ENCODE peak calls at places on chromosomes 16 and 17, in six cellular contexts. Z is heart left ventricle; I is Panc1; U is A549; O is CD8-positive, alpha-beta T cell; S is left ventricle myocardium inferior. Y is an unnamed sample.

GRCh38 chr16:84599528-84600202 is 18.2 kb downstream of the COTL1 start:
- DNase-seq in I (no peak), O (no peak), Z (peak; percentile 48), S (peak; percentile 63), U (no peak), Y (peak; percentile 29)

GRCh38 chr16:89909777-89910716 is 8.6 kb upstream of the MC1R start:
- DNase-seq in I (no peak), Z (peak; percentile 80), O (peak; percentile 43), U (peak; percentile 80), S (peak; percentile 82), Y (peak; percentile 73)

GRCh38 chr16:79170565-79171242 is 429.8 kb downstream of the MAF start:
- DNase-seq in Z (no peak), O (no peak), S (no peak), U (no peak), I (no peak), Y (no peak)

GRCh38 chr17:81832608-81833159 is 407 bp downstream of the MCRIP1 start:
- DNase-seq in Z (no peak), U (no peak), S (peak; percentile 30), O (no peak), I (no peak), Y (no peak)

GRCh38 chr17:74467221-74467951 is 952 bp downstream of the CD300A start:
- DNase-seq in U (no peak), O (no peak), S (no peak), Z (no peak), I (no peak), Y (no peak)

GRCh38 chr16:77788196-77789084 is at the start of gene VAT1L:
- DNase-seq in O (no peak), S (peak; percentile 19), Z (peak; percentile 32), U (peak; percentile 42), I (no peak), Y (no peak)

GRCh38 chr17:795721-796120 is 13.6 kb downstream of the MRM3 start:
- DNase-seq in S (no peak), I (no peak), U (no peak), O (no peak), Z (no peak), Y (no peak)

GRCh38 chr17:34301986-34302385 is 16.4 kb downstream of the CCL11 start:
- DNase-seq in U (no peak), Z (no peak), I (no peak), S (no peak), O (no peak), Y (no peak)

GRCh38 chr16:3388325-3388724 is 12.5 kb downstream of the ZSCAN32 start:
- DNase-seq in I (no peak), O (no peak), S (no peak), U (no peak), Z (no peak), Y (no peak)

GRCh38 chr17:81245665-81246342 is 6.7 kb downstream of the NDUFAF8 start:
- DNase-seq in Z (no peak), O (no peak), S (no peak), I (no peak), U (no peak), Y (no peak)

GRCh38 chr17:30176845-30177244 is 58.7 kb downstream of the SLC6A4 start:
- DNase-seq in S (no peak), O (no peak), U (no peak), I (no peak), Z (no peak), Y (peak; percentile 58)

GRCh38 chr17:64343833-64344637 is 46.6 kb downstream of the PECAM1 start:
- DNase-seq in U (peak; percentile 28), O (no peak), I (no peak), S (peak; percentile 80), Z (peak; percentile 89), Y (no peak)

GRCh38 chr17:30450125-30451027 is 26.8 kb upstream of the GOSR1 start:
- DNase-seq in S (no peak), U (peak; percentile 61), O (no peak), Z (no peak), I (no peak), Y (no peak)

GRCh38 chr16:78005881-78006280 is 16.5 kb upstream of the CLEC3A start:
- DNase-seq in Z (no peak), I (no peak), S (no peak), O (no peak), U (peak; percentile 7), Y (no peak)

GRCh38 chr17:38869647-38870258 is at the start of gene LASP1:
- DNase-seq in O (peak; percentile 79), Z (peak; percentile 92), U (peak; percentile 83), S (peak; percentile 90), I (no peak), Y (peak; percentile 89)

GRCh38 chr17:81250286-81251090 is 11.4 kb downstream of the NDUFAF8 start:
- DNase-seq in S (no peak), Z (no peak), U (no peak), O (no peak), I (no peak), Y (peak; percentile 42)

GRCh38 chr16:84751241-84751640 is 51.4 kb downstream of the USP10 start:
- DNase-seq in O (no peak), Z (no peak), U (no peak), S (no peak), I (no peak), Y (peak; percentile 64)

GRCh38 chr17:12789075-12789975 is at the start of gene ARHGAP44:
- DNase-seq in S (peak; percentile 73), I (no peak), Z (peak; percentile 66), O (no peak), U (peak; percentile 64), Y (peak; percentile 69)

GRCh38 chr17:62937636-62938035 is 28.4 kb upstream of the TANC2 start:
- DNase-seq in Z (no peak), I (no peak), O (no peak), S (no peak), U (no peak), Y (no peak)

GRCh38 chr16:66364959-66365306 is 1.6 kb upstream of the CDH5 start:
- DNase-seq in I (no peak), O (no peak), Z (no peak), S (no peak), U (no peak), Y (no peak)

GRCh38 chr16:66366433-66367299 is at the start of gene CDH5:
- DNase-seq in O (no peak), S (peak; percentile 77), U (no peak), I (no peak), Z (peak; percentile 81), Y (no peak)

GRCh38 chr16:66363196-66363777 is 3.2 kb upstream of the CDH5 start:
- DNase-seq in S (no peak), Z (no peak), U (no peak), O (no peak), I (no peak), Y (no peak)

GRCh38 chr16:66364117-66364958 is 2.2 kb upstream of the CDH5 start:
- DNase-seq in U (no peak), I (no peak), Z (peak; percentile 72), S (peak; percentile 62), O (no peak), Y (no peak)

DNA sequence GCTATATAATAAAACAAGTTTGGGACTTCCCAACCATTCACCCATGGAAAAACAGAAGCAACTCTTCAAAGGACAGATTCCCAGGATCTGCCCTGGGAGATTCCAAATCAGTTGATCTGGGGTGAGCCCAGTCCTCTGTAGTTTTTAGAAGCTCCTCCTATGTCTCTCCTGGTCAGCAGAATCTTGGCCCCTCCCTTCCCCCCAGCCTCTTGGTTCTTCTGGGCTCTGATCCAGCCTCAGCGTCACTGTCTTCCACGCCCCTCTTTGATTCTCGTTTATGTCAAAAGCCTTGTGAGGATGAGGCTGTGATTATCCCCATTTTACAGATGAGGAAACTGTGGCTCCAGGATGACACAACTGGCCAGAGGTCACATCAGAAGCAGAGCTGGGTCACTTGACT is 903 bp upstream of the CDH5 start:
- DNase-seq in O (no peak), U (no peak), Z (peak; percentile 72), I (no peak), S (peak; percentile 69), Y (no peak)
- H3K27ac ChIP-seq in O (no peak overlapping the region), U (no peak overlapping the region), Z (peak overlapping the region; percentile 95), I (no peak overlapping the region), S (peak overlapping the region; percentile 93), Y (peak overlapping the region; percentile 74)

GRCh38 chr17:78227455-78227916 is 3.9 kb upstream of the TMEM235 start:
- DNase-seq in S (no peak), Z (no peak), O (no peak), I (no peak), U (no peak), Y (no peak)
- H3K27ac ChIP-seq in S (no peak overlapping the region), Z (no peak overlapping the region), O (no peak overlapping the region), I (no peak overlapping the region), U (no peak overlapping the region), Y (no peak overlapping the region)

DNA sequence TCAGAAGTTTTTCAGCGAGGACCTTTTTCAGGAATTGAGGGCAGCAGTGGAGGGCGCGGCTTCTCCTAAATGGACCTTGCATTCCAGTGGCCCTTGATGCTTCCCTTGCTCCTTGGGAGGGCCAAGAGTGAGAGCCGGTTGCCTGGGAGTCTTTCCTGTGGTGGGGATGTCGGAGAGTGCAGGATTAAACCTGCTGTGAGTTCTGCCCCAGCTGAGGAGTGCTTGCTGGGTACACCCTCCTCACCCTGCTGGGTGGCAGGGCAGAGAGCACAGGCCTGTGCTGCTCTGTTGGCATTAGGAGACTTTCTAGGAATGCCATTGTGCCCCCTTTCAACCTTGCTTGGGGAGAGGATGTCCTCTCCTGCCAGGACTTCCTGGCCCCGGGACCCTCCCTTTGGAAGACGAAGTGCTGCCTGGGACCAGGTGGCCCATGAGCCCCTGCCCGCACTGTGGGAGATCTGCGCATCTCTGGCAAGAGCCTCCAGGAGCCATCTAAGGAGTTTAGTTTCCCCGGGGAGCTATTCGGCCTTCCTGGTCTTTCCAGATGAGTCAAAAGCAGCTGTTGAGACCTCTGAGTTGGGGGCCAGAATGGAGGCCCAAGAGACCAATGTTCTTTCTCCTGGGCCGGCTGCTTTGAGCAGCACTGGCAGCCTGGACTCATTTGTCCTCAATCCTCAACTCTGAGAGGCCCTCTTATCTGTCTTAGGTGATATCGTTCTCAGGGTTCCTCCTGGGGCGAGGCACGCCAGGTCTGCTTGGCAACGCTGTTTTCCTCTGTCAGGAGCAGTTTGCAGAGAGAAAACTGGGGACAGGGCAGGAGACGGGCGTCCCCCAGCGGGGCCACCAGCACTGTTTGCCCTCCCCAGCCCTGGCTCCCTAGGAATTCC is 5.6 kb downstream of the LLGL2 start:
- DNase-seq in U (no peak), O (no peak), I (no peak), Z (no peak), S (no peak), Y (peak; percentile 84)
- H3K27ac ChIP-seq in U (no peak overlapping the region), O (no peak overlapping the region), I (peak overlapping the region; percentile 1), Z (no peak overlapping the region), S (no peak overlapping the region), Y (peak overlapping the region; percentile 69)

DNA sequence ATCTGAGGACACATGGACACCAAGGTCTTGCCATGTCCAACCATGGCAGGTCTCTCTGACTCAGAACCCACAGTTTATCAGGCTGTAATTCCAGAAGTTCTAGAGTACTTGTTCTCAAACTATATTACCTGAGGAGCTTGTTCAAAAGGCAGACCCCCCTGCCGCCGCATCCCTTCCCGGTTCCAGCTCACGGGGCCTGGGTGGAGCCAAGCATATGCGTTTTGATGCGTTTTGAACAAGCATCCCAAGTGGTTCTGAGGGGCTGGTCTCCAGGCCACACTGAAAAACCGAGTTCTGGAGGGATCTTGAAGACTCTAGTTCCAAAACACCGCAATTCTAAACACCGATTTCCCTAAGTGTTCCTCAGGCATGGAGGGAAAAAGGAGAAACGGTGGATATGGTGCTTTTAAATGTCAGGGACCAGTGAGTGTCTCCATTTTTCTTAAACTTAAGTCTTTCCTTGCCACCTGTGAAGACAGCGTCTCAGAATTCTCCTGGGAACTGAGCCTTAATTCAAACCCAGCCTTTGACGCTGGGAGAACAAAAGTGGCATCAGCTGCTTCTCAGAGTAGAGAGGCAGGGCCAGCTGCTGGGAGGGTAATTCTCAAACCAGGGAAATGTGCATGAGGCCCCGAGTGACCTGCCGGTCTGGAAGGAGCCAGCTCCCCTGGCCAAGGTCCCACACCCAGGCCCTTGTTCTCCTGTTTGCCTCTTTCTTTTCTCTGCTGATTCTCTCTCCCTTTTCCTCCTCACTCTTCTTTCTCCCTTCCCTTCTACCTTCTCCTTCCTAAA is 84.4 kb upstream of the PLCG2 start:
- DNase-seq in I (no peak), S (no peak), Z (no peak), U (no peak), O (no peak), Y (no peak)
- H3K27ac ChIP-seq in I (no peak overlapping the region), S (peak overlapping the region; percentile 30), Z (peak overlapping the region; percentile 30), U (no peak overlapping the region), O (no peak overlapping the region), Y (no peak overlapping the region)